ENCODE peak calls at places on chromosomes 5 and 9, in six cellular contexts. One of them, this sample, is unnamed. For H3K9me3, the result is how much of the 10 kb centered on the place peaks cover.

GRCh38 chr5:109917966-109918365 is 228.2 kb downstream of the MAN2A1 start:
- DNase-seq in H9: no peak
- DNase-seq in trophoblast cell: no peak
- DNase-seq in IMR-90: no peak
- DNase-seq in mesenchymal stem cell: no peak
- DNase-seq in H1: no peak
- DNase-seq in this sample: no peak

GRCh38 chr5:14463629-14464028 is 118.0 kb upstream of the OTULINL start:
- DNase-seq in H9: no peak
- DNase-seq in trophoblast cell: no peak
- DNase-seq in IMR-90: peak
- DNase-seq in mesenchymal stem cell: peak
- DNase-seq in H1: no peak
- DNase-seq in this sample: no peak

GRCh38 chr9:114214181-114214580 is 58.8 kb downstream of the COL27A1 start:
- DNase-seq in H9: no peak
- DNase-seq in trophoblast cell: no peak
- DNase-seq in IMR-90: peak
- DNase-seq in mesenchymal stem cell: no peak
- DNase-seq in H1: no peak
- DNase-seq in this sample: no peak

GRCh38 chr5:154196955-154197652 is 6.6 kb downstream of the GALNT10 start:
- DNase-seq in H9: no peak
- DNase-seq in trophoblast cell: peak
- DNase-seq in IMR-90: peak
- DNase-seq in mesenchymal stem cell: peak
- DNase-seq in H1: no peak
- DNase-seq in this sample: no peak

GRCh38 chr5:69492391-69493234 is at the start of gene OCLN:
- DNase-seq in H9: peak
- DNase-seq in trophoblast cell: peak
- DNase-seq in IMR-90: no peak
- DNase-seq in mesenchymal stem cell: peak
- DNase-seq in H1: peak
- DNase-seq in this sample: peak

GRCh38 chr9:80175286-80175906 is 603.6 kb downstream of the TLE4 start:
- DNase-seq in H9: no peak
- DNase-seq in trophoblast cell: peak
- DNase-seq in IMR-90: peak
- DNase-seq in mesenchymal stem cell: peak
- DNase-seq in H1: no peak
- DNase-seq in this sample: peak

GRCh38 chr9:113921366-113921765 is 45.3 kb downstream of the ZNF618 start:
- DNase-seq in H9: no peak
- DNase-seq in trophoblast cell: no peak
- DNase-seq in IMR-90: peak
- DNase-seq in mesenchymal stem cell: peak
- DNase-seq in H1: no peak
- DNase-seq in this sample: no peak

GRCh38 chr5:180286-180918 is 10.9 kb upstream of the LRRC14B start:
- DNase-seq in H9: no peak
- DNase-seq in trophoblast cell: peak
- DNase-seq in IMR-90: no peak
- DNase-seq in mesenchymal stem cell: no peak
- DNase-seq in H1: no peak
- DNase-seq in this sample: no peak

GRCh38 chr9:134595014-134595413 is 46.6 kb upstream of the COL5A1 start:
- DNase-seq in H9: peak
- DNase-seq in trophoblast cell: no peak
- DNase-seq in IMR-90: no peak
- DNase-seq in mesenchymal stem cell: no peak
- DNase-seq in H1: no peak
- DNase-seq in this sample: no peak

GRCh38 chr9:93246526-93246925 is 62.6 kb downstream of the WNK2 start:
- DNase-seq in H9: no peak
- DNase-seq in trophoblast cell: no peak
- DNase-seq in IMR-90: no peak
- DNase-seq in mesenchymal stem cell: no peak
- DNase-seq in H1: no peak
- DNase-seq in this sample: no peak

GRCh38 chr9:95763983-95764382 is 111.5 kb upstream of the ERCC6L2 start:
- DNase-seq in H9: no peak
- DNase-seq in trophoblast cell: no peak
- DNase-seq in IMR-90: no peak
- DNase-seq in mesenchymal stem cell: no peak
- DNase-seq in H1: no peak
- DNase-seq in this sample: no peak

GRCh38 chr9:106689089-106689488 is 173.9 kb upstream of the ZNF462 start:
- DNase-seq in H9: no peak
- DNase-seq in trophoblast cell: no peak
- DNase-seq in IMR-90: no peak
- DNase-seq in mesenchymal stem cell: peak
- DNase-seq in H1: no peak
- DNase-seq in this sample: no peak

GRCh38 chr9:118594428-118594827 is 774.8 kb downstream of the BRINP1 start:
- DNase-seq in H9: no peak
- DNase-seq in trophoblast cell: no peak
- DNase-seq in IMR-90: no peak
- DNase-seq in mesenchymal stem cell: no peak
- DNase-seq in H1: no peak
- DNase-seq in this sample: peak

GRCh38 chr9:136577941-136578619 is 32.2 kb upstream of the NOTCH1 start:
- DNase-seq in H9: no peak
- DNase-seq in trophoblast cell: peak
- DNase-seq in IMR-90: no peak
- DNase-seq in mesenchymal stem cell: no peak
- DNase-seq in H1: no peak
- DNase-seq in this sample: no peak

GRCh38 chr9:10571699-10572098 is 41.1 kb downstream of the PTPRD start:
- DNase-seq in H9: peak
- DNase-seq in trophoblast cell: no peak
- DNase-seq in IMR-90: no peak
- DNase-seq in mesenchymal stem cell: no peak
- DNase-seq in H1: no peak
- DNase-seq in this sample: no peak

GRCh38 chr9:130041648-130042405 is 1.2 kb downstream of the FNBP1 start:
- DNase-seq in H9: no peak
- DNase-seq in trophoblast cell: peak
- DNase-seq in IMR-90: peak
- DNase-seq in mesenchymal stem cell: peak
- DNase-seq in H1: no peak
- DNase-seq in this sample: peak

GRCh38 chr5:176588297-176588696 is 21.7 kb downstream of the GPRIN1 start:
- DNase-seq in H9: no peak
- DNase-seq in trophoblast cell: no peak
- DNase-seq in IMR-90: no peak
- DNase-seq in mesenchymal stem cell: no peak
- DNase-seq in H1: no peak
- DNase-seq in this sample: no peak

GRCh38 chr5:1172670-1173404 is 28.6 kb upstream of the SLC6A19 start:
- DNase-seq in H9: no peak
- DNase-seq in trophoblast cell: no peak
- DNase-seq in IMR-90: no peak
- DNase-seq in mesenchymal stem cell: no peak
- DNase-seq in H1: no peak
- DNase-seq in this sample: no peak

GRCh38 chr9:128056086-128056485 is 11.0 kb downstream of the NAIF1 start:
- DNase-seq in H9: no peak
- DNase-seq in trophoblast cell: no peak
- DNase-seq in IMR-90: no peak
- DNase-seq in mesenchymal stem cell: no peak
- DNase-seq in H1: no peak
- DNase-seq in this sample: no peak

GRCh38 chr9:101477214-101477613 is 41.6 kb upstream of the ALDOB start:
- DNase-seq in H9: no peak
- DNase-seq in trophoblast cell: no peak
- DNase-seq in IMR-90: peak
- DNase-seq in mesenchymal stem cell: no peak
- DNase-seq in H1: no peak
- DNase-seq in this sample: no peak

GRCh38 chr9:127974769-127975261 is 6.0 kb downstream of the EEIG1 start:
- DNase-seq in H9: peak
- DNase-seq in trophoblast cell: no peak
- DNase-seq in IMR-90: no peak
- DNase-seq in mesenchymal stem cell: no peak
- DNase-seq in H1: no peak
- DNase-seq in this sample: no peak

GRCh38 chr5:175383350-175383749 is 60.6 kb downstream of the DRD1 start:
- DNase-seq in H9: no peak
- DNase-seq in trophoblast cell: peak
- DNase-seq in IMR-90: no peak
- DNase-seq in mesenchymal stem cell: no peak
- DNase-seq in H1: no peak
- DNase-seq in this sample: no peak

GRCh38 chr9:72577212-72577753 is 55.9 kb downstream of the TMC1 start:
- DNase-seq in H9: no peak
- DNase-seq in trophoblast cell: peak
- DNase-seq in IMR-90: peak
- DNase-seq in mesenchymal stem cell: peak
- DNase-seq in H1: no peak
- DNase-seq in this sample: no peak

GRCh38 chr5:38707352-38708324 is 138.2 kb upstream of the OSMR start:
- DNase-seq in H9: no peak
- DNase-seq in trophoblast cell: no peak
- DNase-seq in IMR-90: no peak
- DNase-seq in mesenchymal stem cell: no peak
- DNase-seq in H1: no peak
- DNase-seq in this sample: no peak

GRCh38 chr5:166845044-166845443 is 1446.4 kb upstream of the WWC1 start:
- DNase-seq in H9: no peak
- DNase-seq in trophoblast cell: peak
- DNase-seq in IMR-90: no peak
- DNase-seq in mesenchymal stem cell: peak
- DNase-seq in H1: no peak
- DNase-seq in this sample: peak

GRCh38 chr9:137851516-137852217 is 25.9 kb upstream of the CACNA1B start:
- DNase-seq in H9: no peak
- DNase-seq in trophoblast cell: peak
- DNase-seq in IMR-90: no peak
- DNase-seq in mesenchymal stem cell: no peak
- DNase-seq in H1: no peak
- DNase-seq in this sample: no peak

DNA sequence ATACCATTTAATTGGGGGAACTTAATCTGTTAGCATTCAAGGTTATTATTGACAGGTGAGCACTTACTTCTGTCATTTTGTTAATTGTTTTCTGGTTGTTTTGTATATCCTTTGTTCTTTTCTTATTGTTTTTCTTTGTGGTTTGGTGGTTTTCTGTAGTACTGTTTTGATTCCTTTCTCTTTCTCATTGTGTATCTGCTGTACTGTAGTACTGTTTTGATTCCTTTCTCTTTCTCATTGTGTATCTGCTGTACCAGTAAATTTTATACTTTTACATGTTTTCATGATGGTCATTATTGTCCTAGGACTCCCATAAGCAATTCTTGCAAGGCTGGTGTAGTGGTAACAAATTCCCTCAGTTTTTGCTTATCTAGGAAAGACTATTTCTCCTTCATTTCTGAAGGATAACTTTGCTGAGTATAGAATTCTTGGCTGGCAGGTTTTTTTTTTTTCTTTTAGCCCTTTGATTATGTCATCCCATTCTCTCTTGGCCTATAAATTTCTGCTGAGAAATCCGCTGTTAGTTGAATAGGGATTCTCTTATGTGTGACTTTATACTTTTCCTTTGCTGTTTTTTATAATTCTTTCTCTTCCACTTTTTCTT is 24.1 kb upstream of the CACNA1B start:
- DNase-seq in H9: no peak
- DNase-seq in trophoblast cell: no peak
- DNase-seq in IMR-90: no peak
- DNase-seq in mesenchymal stem cell: no peak
- DNase-seq in H1: no peak
- DNase-seq in this sample: no peak
- H4K91ac ChIP-seq in H9: no peak
- H4K91ac ChIP-seq in trophoblast cell: no peak
- H4K91ac ChIP-seq in IMR-90: no peak
- H4K91ac ChIP-seq in mesenchymal stem cell: no peak
- H4K91ac ChIP-seq in H1: no peak
- H4K91ac ChIP-seq in this sample: no peak

DNA sequence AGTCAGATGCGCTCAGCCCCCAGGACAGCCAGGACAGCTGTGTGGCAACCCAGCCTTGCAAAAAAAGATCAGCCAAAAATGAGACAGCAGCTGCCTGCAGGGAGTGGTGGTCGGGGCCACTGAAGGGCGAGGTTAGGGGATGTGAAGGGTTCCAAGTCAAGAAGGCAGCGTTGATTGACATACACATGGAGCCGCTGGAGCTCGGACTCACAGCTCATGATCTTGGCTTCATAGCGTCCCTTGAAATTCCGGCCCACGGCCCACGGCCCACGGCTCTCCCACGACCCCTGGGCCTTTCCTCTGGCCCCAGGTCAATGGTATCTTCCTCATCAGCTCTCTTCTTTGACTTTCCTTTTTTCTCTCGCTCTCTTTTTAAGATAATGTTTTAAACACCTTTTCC is 390.0 kb upstream of the IRX4 start:
- DNase-seq in H9: no peak
- DNase-seq in trophoblast cell: no peak
- DNase-seq in IMR-90: no peak
- DNase-seq in mesenchymal stem cell: no peak
- DNase-seq in H1: no peak
- DNase-seq in this sample: no peak
- H3K9me3 ChIP-seq in H9: under half
- H3K9me3 ChIP-seq in trophoblast cell: under half
- H3K9me3 ChIP-seq in IMR-90: under half
- H3K9me3 ChIP-seq in mesenchymal stem cell: under half
- H3K9me3 ChIP-seq in H1: under half
- H3K9me3 ChIP-seq in this sample: under half

DNA sequence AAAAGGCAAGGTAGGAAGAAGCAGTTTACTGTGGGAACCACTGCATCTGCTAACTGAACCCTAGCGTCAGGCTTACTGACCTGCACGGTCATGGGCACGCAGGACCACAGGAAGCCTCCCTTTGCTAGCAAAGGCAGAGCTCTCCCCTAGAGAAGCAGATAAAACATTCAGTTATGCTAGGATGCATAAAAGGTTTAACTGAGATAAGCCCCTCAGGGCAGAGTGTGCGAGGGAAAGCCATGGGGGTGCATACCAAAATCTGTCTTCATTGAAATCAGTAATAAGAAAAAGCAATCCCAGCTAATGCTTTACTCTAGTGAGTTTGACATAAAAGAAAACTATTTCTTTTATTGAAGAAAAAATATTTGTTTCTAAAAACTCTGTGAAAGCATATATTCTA is 2403.7 kb upstream of the C9orf72 start:
- DNase-seq in H9: no peak
- DNase-seq in trophoblast cell: no peak
- DNase-seq in IMR-90: no peak
- DNase-seq in mesenchymal stem cell: no peak
- DNase-seq in H1: no peak
- DNase-seq in this sample: no peak
- H2BK5ac ChIP-seq in H9: no peak
- H2BK5ac ChIP-seq in trophoblast cell: no peak
- H2BK5ac ChIP-seq in IMR-90: no peak
- H2BK5ac ChIP-seq in mesenchymal stem cell: no peak
- H2BK5ac ChIP-seq in H1: no peak
- H2BK5ac ChIP-seq in this sample: no peak

DNA sequence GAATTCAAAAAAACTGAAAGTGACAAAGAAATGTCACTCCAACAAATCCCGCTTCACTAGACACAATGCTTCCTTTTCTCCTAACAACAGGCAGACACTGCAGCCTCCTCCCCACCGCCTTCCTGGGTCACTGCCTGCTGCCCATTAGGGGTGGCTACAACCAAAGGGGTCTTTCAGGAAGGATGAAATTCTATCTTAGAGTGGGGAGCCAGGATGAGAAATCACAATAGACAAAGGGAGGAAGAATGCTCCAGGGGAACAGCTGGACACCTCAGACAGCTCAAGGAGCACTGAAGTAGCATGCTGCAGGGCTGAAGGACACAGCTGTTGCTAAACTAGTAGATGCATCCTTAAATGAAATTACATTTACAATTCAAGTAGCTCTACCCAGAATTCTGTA is 54.2 kb downstream of the PRELID2 start:
- DNase-seq in H9: no peak
- DNase-seq in trophoblast cell: no peak
- DNase-seq in IMR-90: no peak
- DNase-seq in mesenchymal stem cell: no peak
- DNase-seq in H1: no peak
- DNase-seq in this sample: peak
- H4K91ac ChIP-seq in H9: no peak
- H4K91ac ChIP-seq in trophoblast cell: no peak
- H4K91ac ChIP-seq in IMR-90: no peak
- H4K91ac ChIP-seq in mesenchymal stem cell: no peak
- H4K91ac ChIP-seq in H1: no peak
- H4K91ac ChIP-seq in this sample: no peak

This sample was measured in neuronal stem cell.